ENCODE peak calls at places on chromosomes 11 and 22, in seven cellular contexts. E, U, H, O, K, N and P are unnamed samples.

GRCh38 chr11:2791521-2792375 is 92.0 kb upstream of the KCNQ1OT1 start:
- DNase-seq in N (no peak), K (peak; percentile 6), E (no peak), O (peak; percentile 56), U (peak; percentile 1), H (peak; percentile 40), P (peak; percentile 14)

GRCh38 chr11:113237261-113237660 is 77.1 kb upstream of the TTC12 start:
- DNase-seq in H (no peak), E (no peak), K (no peak), U (no peak), O (no peak), N (no peak), P (no peak)

GRCh38 chr22:42269407-42270177 is 861 bp downstream of the TCF20 start:
- DNase-seq in H (peak; percentile 47), U (peak; percentile 68), K (peak; percentile 80), O (peak; percentile 77), N (peak; percentile 27), E (no peak), P (peak; percentile 84)

GRCh38 chr11:119377961-119378667 is 3.4 kb downstream of the USP2 start:
- DNase-seq in K (no peak), H (no peak), O (no peak), U (no peak), E (no peak), N (no peak), P (no peak)

GRCh38 chr22:50485221-50486131 is 1.2 kb upstream of the MIOX start:
- DNase-seq in K (peak; percentile 93), E (no peak), U (no peak), N (no peak), O (peak; percentile 67), H (no peak), P (no peak)

GRCh38 chr11:28049338-28050216 is 58.4 kb downstream of the KIF18A start:
- DNase-seq in N (no peak), K (no peak), U (no peak), H (no peak), O (no peak), E (peak; percentile 55), P (no peak)

GRCh38 chr11:84887055-84887629 is 740.0 kb downstream of the DLG2 start:
- DNase-seq in N (no peak), K (no peak), O (no peak), E (no peak), H (no peak), U (no peak), P (no peak)

GRCh38 chr11:9765320-9766101 is 101.6 kb downstream of the SWAP70 start:
- DNase-seq in N (peak; percentile 74), K (peak; percentile 63), E (peak; percentile 91), H (peak; percentile 67), O (no peak), U (no peak), P (no peak)

GRCh38 chr11:17208257-17208999 is 642 bp upstream of the PIK3C2A start:
- DNase-seq in O (no peak), U (peak; percentile 32), H (peak; percentile 66), K (peak; percentile 85), E (peak; percentile 68), N (peak; percentile 38), P (peak; percentile 62)

GRCh38 chr11:126477526-126478275 is 122.2 kb downstream of the ST3GAL4 start:
- DNase-seq in N (no peak), U (no peak), H (no peak), K (no peak), E (no peak), O (no peak), P (no peak)

DNA sequence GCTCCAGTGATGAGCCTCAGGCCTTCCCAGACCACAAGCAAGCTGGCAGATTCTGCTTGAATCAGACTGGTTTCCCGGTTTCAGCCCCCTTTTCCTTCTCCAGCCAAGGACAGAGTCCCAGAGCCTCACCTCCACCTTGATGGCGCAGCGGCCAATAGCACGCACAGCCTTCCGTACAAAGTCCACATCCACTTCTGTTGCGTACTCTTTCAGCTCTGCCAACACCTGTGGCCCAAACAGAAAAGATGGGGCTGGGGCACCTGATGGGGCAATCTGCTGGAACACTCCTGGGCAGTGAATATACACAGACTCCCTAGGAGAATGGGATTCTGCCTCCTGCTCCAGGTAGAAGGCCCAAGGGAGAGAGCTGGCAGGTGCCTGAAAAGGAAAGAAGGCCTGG is 35.5 kb upstream of the RASL10A start:
- DNase-seq in O (peak; percentile 13), H (no peak), U (no peak), N (no peak), E (no peak), K (peak; percentile 73), P (peak; percentile 27)
- H3K36me3 ChIP-seq in O (peaks cover 100% of the 10 kb centered on the region), H (no peaks in the 10 kb centered on the region), U (peaks cover 96% of the 10 kb centered on the region), N (peaks cover 100% of the 10 kb centered on the region), E (peaks cover 24% of the 10 kb centered on the region), K (peaks cover 38% of the 10 kb centered on the region), P (peaks cover 2% of the 10 kb centered on the region)

GRCh38 chr11:75473684-75474083 is 40.7 kb upstream of the KLHL35 start:
- DNase-seq in H (no peak), N (no peak), K (no peak), U (no peak), E (no peak), O (peak; percentile 33), P (no peak)

GRCh38 chr11:75474240-75474639 is 41.2 kb upstream of the KLHL35 start:
- DNase-seq in O (no peak), E (peak; percentile 32), H (no peak), K (no peak), U (no peak), N (no peak), P (no peak)

GRCh38 chr11:75475767-75476650 is 43.0 kb upstream of the KLHL35 start:
- DNase-seq in O (peak; percentile 50), E (peak; percentile 47), K (peak; percentile 41), N (peak; percentile 39), H (peak; percentile 51), U (no peak), P (peak; percentile 33)

GRCh38 chr11:75476716-75477613 is 44.0 kb upstream of the KLHL35 start:
- DNase-seq in E (no peak), O (peak; percentile 50), N (no peak), H (no peak), K (peak; percentile 89), U (no peak), P (no peak)

DNA sequence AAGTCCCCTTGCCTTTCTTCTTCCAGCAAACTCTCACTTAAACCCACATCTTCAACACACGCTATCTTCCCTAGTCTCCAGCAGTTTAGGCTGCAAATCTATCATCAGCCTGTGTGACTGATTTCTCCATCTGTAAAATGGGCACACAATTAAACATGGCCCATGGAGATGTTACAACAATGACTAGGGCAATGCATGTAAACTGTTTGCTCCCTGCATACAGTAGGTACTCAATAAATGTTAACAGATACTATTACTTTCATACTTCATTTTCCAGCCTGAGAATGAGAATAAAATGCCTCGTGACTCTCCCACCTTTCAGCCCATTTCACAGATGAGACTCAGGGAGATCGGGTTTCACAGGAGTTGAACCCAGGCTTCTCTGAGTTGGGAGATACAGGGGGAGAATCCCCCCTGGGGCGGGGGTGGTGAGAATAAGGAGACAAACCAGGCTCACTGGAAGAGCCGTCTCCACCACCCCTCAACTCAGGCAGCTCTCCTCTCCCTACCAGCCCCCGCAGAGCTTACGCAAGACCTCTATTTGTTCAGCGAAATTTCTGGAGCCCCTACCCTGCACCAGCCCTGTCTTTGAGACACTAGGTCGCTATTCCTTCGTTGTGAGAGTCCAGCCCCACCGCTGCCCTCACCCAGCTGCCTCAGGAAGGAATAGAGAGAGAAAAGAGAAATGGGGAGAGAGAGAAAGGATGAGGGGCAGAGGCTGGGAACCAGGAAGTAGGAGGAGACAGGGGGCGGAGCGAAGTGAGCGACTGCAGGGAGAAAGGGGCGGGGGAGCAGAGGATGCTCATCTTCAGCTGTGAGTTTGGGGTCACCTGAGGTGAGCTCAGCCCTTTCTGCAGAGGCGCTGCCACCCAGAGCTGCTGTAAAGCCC is 42.1 kb upstream of the KLHL35 start:
- DNase-seq in U (peak; percentile 45), N (peak; percentile 70), O (peak; percentile 69), E (peak; percentile 52), H (peak; percentile 70), K (peak; percentile 51), P (peak; percentile 46)
- H3K27ac ChIP-seq in U (peak overlapping the region; percentile 66), N (peak overlapping the region; percentile 52), O (peak overlapping the region; percentile 78), E (peak overlapping the region; percentile 50), H (no peak overlapping the region), K (peak overlapping the region; percentile 75), P (peak overlapping the region; percentile 41)

DNA sequence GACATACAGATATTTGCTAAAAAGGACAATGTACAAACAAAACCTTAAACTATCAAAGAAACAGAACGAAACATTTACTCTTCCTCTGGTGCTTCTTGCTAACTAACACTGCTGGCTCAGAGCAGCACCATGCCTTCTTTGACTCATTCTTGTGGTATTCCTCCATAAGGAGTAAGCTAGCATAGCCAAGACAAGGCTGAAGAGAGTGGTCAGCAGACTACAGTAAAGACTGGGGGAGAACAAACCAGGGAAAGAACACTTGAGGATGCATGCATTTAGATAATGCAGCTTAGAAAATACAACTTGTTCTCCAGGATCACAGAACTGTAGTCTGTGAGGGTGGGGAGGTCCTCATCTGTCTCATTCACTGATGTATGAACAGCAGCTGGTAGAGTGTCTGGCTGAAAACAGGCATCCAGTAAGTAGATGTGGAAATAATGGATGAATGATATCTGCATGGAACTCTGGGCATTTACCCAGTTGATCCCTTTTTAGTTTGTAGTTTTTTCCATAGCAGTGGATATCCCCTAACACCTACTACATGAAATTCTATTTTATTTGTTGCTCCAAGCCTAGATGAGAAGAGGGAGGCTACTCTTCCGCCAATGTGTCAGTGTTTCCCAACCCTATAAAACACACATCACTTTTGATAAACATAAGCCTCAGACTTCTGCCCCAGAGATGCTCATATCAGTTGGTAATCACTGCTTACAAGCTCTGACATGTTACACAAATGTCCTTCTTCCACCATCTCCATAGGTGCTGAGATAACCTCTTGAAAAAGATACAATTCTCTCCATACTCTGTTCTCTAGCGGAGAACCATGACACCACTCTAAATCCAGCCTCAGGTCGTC is 7.3 kb downstream of the SNX19 start:
- DNase-seq in N (no peak), O (no peak), H (no peak), U (no peak), K (no peak), E (peak; percentile 85), P (no peak)
- H3K36me3 ChIP-seq in N (peaks cover 100% of the 10 kb centered on the region), O (peaks cover 100% of the 10 kb centered on the region), H (no peaks in the 10 kb centered on the region), U (peaks cover 86% of the 10 kb centered on the region), K (peaks cover 32% of the 10 kb centered on the region), E (peaks cover 22% of the 10 kb centered on the region), P (peaks cover 20% of the 10 kb centered on the region)

DNA sequence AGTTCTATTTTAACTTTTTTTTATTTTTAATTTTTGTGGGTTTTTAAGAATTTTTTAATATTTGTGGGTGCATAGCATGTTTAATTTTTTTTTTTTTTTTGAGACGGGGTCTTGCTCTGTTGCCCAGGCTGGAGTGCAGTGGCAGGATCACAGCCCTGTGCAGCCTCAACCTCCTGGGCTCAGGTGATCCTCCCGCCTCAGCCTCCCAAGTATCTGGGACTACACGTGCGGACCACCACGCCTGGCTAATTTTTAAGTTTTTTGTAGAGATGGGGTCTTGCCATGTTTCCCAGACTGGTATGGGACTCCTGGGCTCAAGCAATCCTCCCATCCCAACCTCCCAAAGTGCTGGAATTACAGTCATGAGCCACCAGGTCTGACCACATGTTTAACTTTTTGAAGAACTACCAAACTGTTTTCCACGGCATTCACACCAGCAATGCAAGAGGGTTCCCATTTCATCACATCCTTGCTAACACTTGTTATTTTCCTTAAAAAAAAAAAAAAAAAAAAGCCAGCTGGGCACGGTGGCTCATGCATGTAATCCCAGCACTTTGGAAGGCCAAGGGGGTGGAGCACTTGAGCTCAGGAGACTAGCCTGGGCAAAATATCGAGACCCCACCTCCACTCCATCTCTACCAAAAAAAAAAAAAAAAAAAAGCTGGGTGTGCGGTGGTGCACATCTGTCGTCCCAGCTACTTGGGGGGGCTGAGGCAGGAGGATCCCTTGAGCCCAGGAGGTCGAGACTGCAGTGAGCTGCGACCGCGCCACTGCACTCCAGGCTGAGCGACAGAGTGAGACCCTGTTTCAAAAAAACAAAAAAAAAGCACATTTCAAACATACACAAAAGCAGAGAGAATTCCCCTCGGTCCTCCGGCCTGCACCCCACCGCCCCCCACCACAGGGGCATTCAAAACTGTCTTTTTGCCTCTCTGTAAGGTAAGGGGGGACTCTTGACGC is 16.7 kb upstream of the TXNRD2 start:
- DNase-seq in N (no peak), O (peak; percentile 23), U (no peak), E (peak; percentile 73), K (no peak), H (peak; percentile 65), P (no peak)
- H3K27ac ChIP-seq in N (no peak overlapping the region), O (peak overlapping the region; percentile 31), U (no peak overlapping the region), E (no peak overlapping the region), K (peak overlapping the region; percentile 61), H (peak overlapping the region; percentile 63), P (peak overlapping the region; percentile 20)